ENCODE peak calls at places on chromosomes 12 and 14, in nine cellular contexts. O, Q, T, W, I, H, F, J and A are unnamed samples.

GRCh38 chr12:13208533-13209278 is 12.2 kb downstream of the EMP1 start:
- DNase-seq in O (peak), Q (no peak), T (peak), W (no peak), I (no peak), H (peak), F (no peak), J (no peak), A (peak)

GRCh38 chr14:25431211-25432076 is 381.5 kb upstream of the STXBP6 start:
- DNase-seq in O (peak), Q (no peak), T (peak), W (no peak), I (peak), H (peak), F (no peak), J (peak), A (no peak)

GRCh38 chr12:77734489-77734888 is 96.2 kb upstream of the NAV3 start:
- DNase-seq in O (no peak), Q (no peak), T (no peak), W (no peak), I (no peak), H (peak), F (no peak), J (peak), A (peak)

GRCh38 chr12:91327889-91328288 is 145.3 kb upstream of the DCN start:
- DNase-seq in O (no peak), Q (no peak), T (no peak), W (no peak), I (no peak), H (no peak), F (no peak), J (peak), A (peak)

GRCh38 chr12:153080-153746 is 60.7 kb downstream of the SLC6A12 start:
- DNase-seq in O (peak), Q (peak), T (peak), W (peak), I (peak), H (peak), F (peak), J (peak), A (peak)

GRCh38 chr12:94266390-94266789 is 118.0 kb downstream of the PLXNC1 start:
- DNase-seq in O (no peak), Q (no peak), T (no peak), W (no peak), I (no peak), H (no peak), F (no peak), J (no peak), A (no peak)

GRCh38 chr12:101127521-101128219 is 82.4 kb downstream of the SLC5A8 start:
- DNase-seq in O (no peak), Q (no peak), T (no peak), W (no peak), I (no peak), H (no peak), F (no peak), J (peak), A (no peak)

GRCh38 chr12:27280412-27280811 is 36.3 kb downstream of the STK38L start:
- DNase-seq in O (no peak), Q (no peak), T (peak), W (no peak), I (peak), H (no peak), F (no peak), J (no peak), A (no peak)

GRCh38 chr14:97888331-97888730 is 1091.1 kb downstream of the VRK1 start:
- DNase-seq in O (no peak), Q (no peak), T (no peak), W (no peak), I (no peak), H (no peak), F (no peak), J (no peak), A (no peak)

GRCh38 chr12:109840349-109841073 is 7.3 kb upstream of the TRPV4 start:
- DNase-seq in O (peak), Q (peak), T (peak), W (no peak), I (peak), H (peak), F (peak), J (no peak), A (peak)

GRCh38 chr12:55931780-55932545 is 1.0 kb downstream of the DGKA start:
- DNase-seq in O (peak), Q (peak), T (peak), W (peak), I (peak), H (peak), F (no peak), J (peak), A (no peak)

GRCh38 chr14:105021656-105022275 is 883 bp upstream of the CDCA4 start:
- DNase-seq in O (peak), Q (peak), T (peak), W (no peak), I (peak), H (peak), F (no peak), J (peak), A (peak)
- TF ChIP-seq CTCF in O (peak), Q (no peak), T (no peak), W (no peak), I (no peak), H (peak), F (no peak), J (no peak), A (no peak)

DNA sequence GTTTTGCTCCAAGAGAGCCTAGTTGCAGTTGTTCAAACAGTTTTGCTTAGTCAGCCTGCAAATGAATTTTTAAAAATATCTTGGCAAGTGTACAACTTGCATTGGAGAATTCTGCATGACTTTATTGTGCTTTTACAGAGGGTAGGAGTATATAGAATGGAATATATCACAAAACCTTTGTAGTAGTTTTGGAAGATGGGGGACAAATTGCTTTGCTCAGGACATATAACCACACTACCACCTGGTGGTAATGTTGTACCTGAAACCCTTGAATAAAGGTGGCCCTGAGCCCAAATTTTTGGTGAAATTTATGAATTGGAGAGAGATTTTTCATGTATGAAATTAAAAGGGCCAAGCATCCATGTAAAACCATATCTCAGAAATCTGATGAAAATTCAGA is 645.2 kb downstream of the MED13L start:
- DNase-seq in O (no peak), Q (no peak), T (no peak), W (no peak), I (no peak), H (peak), F (peak), J (peak), A (peak)
- TF ChIP-seq CTCF in O (peak), Q (no peak), T (no peak), W (no peak), I (no peak), H (peak), F (peak), J (peak), A (peak)

DNA sequence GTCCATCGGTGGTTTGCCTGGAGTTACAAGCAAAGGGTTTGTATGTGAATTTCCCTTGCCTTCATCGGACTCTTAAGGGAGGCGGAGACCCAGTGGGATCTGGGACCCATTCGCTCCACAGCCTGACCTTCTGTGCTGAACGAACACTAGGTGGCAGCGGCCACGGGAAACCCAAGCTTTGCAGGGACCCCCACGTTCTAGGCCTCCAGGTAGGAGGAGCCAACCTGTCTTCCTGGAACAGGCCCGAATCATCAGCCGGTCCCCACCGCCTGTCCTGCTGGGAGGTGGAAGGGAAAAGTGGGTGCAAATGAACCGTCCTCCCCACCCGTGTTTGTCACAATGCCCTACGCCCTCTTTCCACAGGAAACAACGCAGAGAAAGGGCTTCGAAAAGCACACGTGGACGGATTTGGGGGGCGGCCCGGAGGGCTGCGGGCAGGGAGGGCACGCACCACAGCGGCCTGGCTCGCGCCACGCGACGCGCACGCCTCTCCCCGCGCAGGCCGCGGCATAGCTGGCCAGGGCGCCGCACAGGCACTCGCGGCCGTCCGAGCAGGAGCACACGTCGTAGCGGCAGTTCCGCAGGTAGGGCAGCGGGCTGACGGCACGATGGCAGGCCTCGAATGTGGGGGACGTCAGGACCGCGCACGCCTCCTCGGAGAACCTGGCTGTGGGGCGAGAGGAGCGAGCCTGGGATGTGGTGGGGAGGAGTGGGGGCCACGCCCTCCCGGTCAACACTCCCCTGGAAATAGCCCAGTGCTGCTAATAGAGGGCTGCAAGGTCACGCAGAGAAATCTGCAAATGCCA is 67.9 kb downstream of the VWF start:
- DNase-seq in O (peak), Q (no peak), T (no peak), W (no peak), I (no peak), H (no peak), F (no peak), J (no peak), A (no peak)
- TF ChIP-seq CTCF in O (peak), Q (peak), T (no peak), W (no peak), I (peak), H (no peak), F (no peak), J (peak), A (no peak)

GRCh38 chr12:69676257-69677012 is 22.7 kb downstream of the BEST3 start:
- DNase-seq in O (no peak), Q (no peak), T (no peak), W (no peak), I (no peak), H (no peak), F (no peak), J (no peak), A (no peak)
- TF ChIP-seq CTCF in O (peak), Q (no peak), T (no peak), W (no peak), I (no peak), H (peak), F (no peak), J (peak), A (peak)

DNA sequence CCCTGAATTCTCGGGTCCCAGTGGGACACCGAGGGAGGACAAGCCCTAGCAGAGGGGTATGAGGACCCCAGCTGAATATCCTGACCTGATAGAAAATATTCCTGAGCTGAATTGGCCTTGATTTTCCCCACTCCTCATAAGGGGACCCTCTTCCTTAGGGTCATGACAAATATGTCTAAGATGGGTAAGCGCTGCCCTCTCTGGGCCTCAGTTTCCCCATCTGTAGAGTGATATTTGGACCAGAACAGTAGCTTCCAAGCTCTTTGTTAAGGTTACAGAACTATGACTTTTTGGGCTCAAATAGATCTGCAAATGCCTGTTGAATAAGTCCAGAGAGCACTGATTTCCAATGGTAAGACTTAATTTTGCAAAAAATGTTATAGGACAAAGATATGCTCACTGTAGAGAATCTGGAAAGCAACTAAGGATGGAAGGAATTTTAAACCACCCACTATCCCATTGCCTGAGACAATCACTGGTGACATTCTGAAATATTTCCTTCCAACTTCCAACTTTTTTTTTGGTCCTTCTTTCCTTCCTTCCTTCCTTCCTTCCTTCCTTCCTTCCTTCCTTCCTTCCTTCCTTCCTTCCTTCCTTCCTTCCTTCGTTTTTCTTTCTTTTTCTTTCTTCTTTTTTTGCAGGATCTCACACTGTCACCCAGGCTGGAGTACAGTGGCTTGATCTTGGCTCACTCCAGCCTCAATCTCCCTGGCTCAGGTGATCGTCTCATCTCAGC is 32.0 kb downstream of the MYL2 start:
- DNase-seq in O (no peak), Q (no peak), T (no peak), W (no peak), I (no peak), H (no peak), F (no peak), J (no peak), A (no peak)
- TF ChIP-seq CTCF in O (no peak), Q (no peak), T (no peak), W (no peak), I (peak), H (no peak), F (peak), J (no peak), A (no peak)

GRCh38 chr12:62458626-62459025 is 8.0 kb upstream of the MON2 start:
- DNase-seq in O (no peak), Q (no peak), T (no peak), W (no peak), I (no peak), H (no peak), F (no peak), J (no peak), A (no peak)

GRCh38 chr12:62459976-62460375 is 6.7 kb upstream of the MON2 start:
- DNase-seq in O (no peak), Q (no peak), T (no peak), W (no peak), I (no peak), H (no peak), F (no peak), J (no peak), A (no peak)
- TF ChIP-seq CTCF in O (no peak), Q (no peak), T (no peak), W (no peak), I (no peak), H (no peak), F (no peak), J (no peak), A (no peak)

GRCh38 chr14:64364907-64365306 is 23.2 kb upstream of the MTHFD1 start:
- DNase-seq in O (no peak), Q (no peak), T (no peak), W (no peak), I (no peak), H (peak), F (no peak), J (peak), A (no peak)

GRCh38 chr14:64363265-64363840 is 24.8 kb upstream of the MTHFD1 start:
- DNase-seq in O (no peak), Q (no peak), T (no peak), W (no peak), I (no peak), H (peak), F (no peak), J (peak), A (no peak)
- TF ChIP-seq CTCF in O (no peak), Q (no peak), T (no peak), W (no peak), I (no peak), H (no peak), F (no peak), J (no peak), A (no peak)

DNA sequence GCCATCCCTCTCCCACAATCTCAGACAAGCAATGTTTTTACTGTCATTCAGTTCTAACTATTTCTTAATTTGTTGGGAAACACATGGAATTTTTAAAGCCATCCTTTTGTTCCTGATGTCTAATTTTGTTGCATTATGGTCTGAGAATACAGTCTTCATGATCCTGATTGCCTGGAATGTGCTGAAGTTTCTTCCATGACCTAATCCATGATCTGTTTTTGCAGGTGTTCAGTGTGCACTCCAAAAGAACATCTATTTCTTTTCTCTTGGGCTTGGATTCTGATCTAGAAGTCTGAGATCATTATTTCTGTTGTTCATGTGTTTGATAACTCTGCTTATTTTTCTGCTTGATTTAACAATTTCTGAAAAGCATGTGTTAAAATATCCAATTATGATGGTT is 43.2 kb upstream of the PHC1 start:
- DNase-seq in O (no peak), Q (no peak), T (no peak), W (no peak), I (no peak), H (no peak), F (no peak), J (no peak), A (no peak)
- TF ChIP-seq CTCF in O (no peak), Q (no peak), T (no peak), W (no peak), I (no peak), H (no peak), F (no peak), J (no peak), A (no peak)